ENCODE peak calls at places on chromosomes 13 and 19, in seven cellular contexts. Z is activated CD8-positive, alpha-beta T cell treated with anti-CD3 and anti-CD28 coated beads, Interleukin-2, amount 10 ng/mL, durations not matched to agents 7 days and 5 days; G is naive thymus-derived CD8-positive, alpha-beta T cell; R is T-helper 17 cell; T is AG08395; I is stimulated activated CD8-positive, alpha-beta memory T cell treated with anti-CD3 and anti-CD28 coated beads, Interleukin-7, amount 100 ng/mL, for 1 hour; L is T1000. H is an unnamed sample.

GRCh38 chr19:3366104-3366760 is at the start of gene NFIC:
- DNase-seq in G (no peak), R (no peak), Z (peak), L (peak), T (peak), I (no peak), H (no peak)

GRCh38 chr13:74575729-74576125 is 441.5 kb upstream of the KLF12 start:
- DNase-seq in L (no peak), Z (peak), R (peak), T (peak), I (no peak), G (peak), H (peak)

GRCh38 chr13:43132911-43133310 is 109.5 kb downstream of the DNAJC15 start:
- DNase-seq in L (no peak), Z (no peak), G (no peak), R (no peak), I (no peak), T (no peak), H (no peak)

GRCh38 chr13:45398862-45399261 is 19.3 kb downstream of the SLC25A30 start:
- DNase-seq in R (peak), L (no peak), I (peak), Z (peak), G (peak), T (no peak), H (no peak)

GRCh38 chr13:29140277-29140676 is 320.1 kb downstream of the MTUS2 start:
- DNase-seq in L (no peak), G (no peak), I (no peak), Z (no peak), T (no peak), R (no peak), H (no peak)

GRCh38 chr19:33194884-33195710 is 967 bp downstream of the LRP3 start:
- DNase-seq in I (no peak), R (no peak), L (no peak), T (peak), Z (no peak), G (no peak), H (no peak)

GRCh38 chr19:2385053-2385721 is 25.1 kb downstream of the TMPRSS9 start:
- DNase-seq in R (no peak), G (no peak), I (no peak), T (peak), Z (no peak), L (peak), H (peak)

GRCh38 chr19:36833430-36833829 is 4.8 kb downstream of the ZNF790 start:
- DNase-seq in G (no peak), R (no peak), I (no peak), T (no peak), Z (no peak), L (no peak), H (no peak)

GRCh38 chr19:11496391-11497163 is 9.1 kb downstream of the ZNF653 start:
- DNase-seq in I (no peak), Z (peak), T (peak), G (peak), L (no peak), R (peak), H (peak)

GRCh38 chr19:18650468-18651001 is 13.7 kb downstream of the KLHL26 start:
- DNase-seq in L (no peak), I (no peak), T (peak), Z (no peak), R (no peak), G (no peak), H (no peak)

GRCh38 chr13:41847216-41847615 is 113.7 kb downstream of the VWA8 start:
- DNase-seq in R (no peak), G (no peak), T (no peak), I (no peak), Z (no peak), L (no peak), H (no peak)

GRCh38 chr13:28545583-28546333 is 50.8 kb upstream of the FLT1 start:
- DNase-seq in R (no peak), L (no peak), Z (no peak), T (no peak), G (no peak), I (no peak), H (no peak)

GRCh38 chr19:7533925-7534480 is 1.5 kb upstream of the PNPLA6 start:
- DNase-seq in G (peak), L (peak), I (peak), R (peak), Z (peak), T (peak), H (peak)

GRCh38 chr13:49082653-49083536 is 107.2 kb downstream of the FNDC3A start:
- DNase-seq in T (peak), I (no peak), Z (no peak), L (no peak), G (no peak), R (no peak), H (no peak)

GRCh38 chr19:2569596-2570465 is 93.9 kb downstream of the GADD45B start:
- DNase-seq in Z (no peak), R (no peak), T (no peak), I (no peak), L (no peak), G (no peak), H (no peak)

GRCh38 chr19:18464646-18465045 is 26.7 kb upstream of the ISYNA1 start:
- DNase-seq in T (peak), G (no peak), R (no peak), L (no peak), I (no peak), Z (no peak), H (peak)

GRCh38 chr13:23668557-23668956 is 98.3 kb downstream of the TNFRSF19 start:
- DNase-seq in I (no peak), L (no peak), Z (no peak), R (no peak), G (no peak), T (peak), H (no peak)

GRCh38 chr13:26679411-26679810 is 81.2 kb downstream of the GPR12 start:
- DNase-seq in R (no peak), I (no peak), T (peak), G (no peak), Z (no peak), L (no peak), H (no peak)

GRCh38 chr13:41700790-41701310 is 243.5 kb downstream of the RGCC start:
- DNase-seq in T (peak), Z (no peak), G (no peak), L (no peak), R (no peak), I (no peak), H (no peak)

GRCh38 chr19:805161-805561 is 7.9 kb downstream of the PTBP1 start:
- DNase-seq in T (no peak), R (no peak), L (no peak), G (no peak), Z (no peak), I (no peak), H (no peak)

GRCh38 chr19:17103177-17103576 is 27.6 kb downstream of the MYO9B start:
- DNase-seq in L (no peak), I (no peak), R (no peak), Z (peak), G (peak), T (no peak), H (no peak)

GRCh38 chr13:111280666-111281577 is 39.5 kb upstream of the TEX29 start:
- DNase-seq in G (no peak), I (no peak), L (peak), Z (no peak), T (peak), R (no peak), H (no peak)

GRCh38 chr13:52001120-52001731 is 10.0 kb downstream of the ATP7B start:
- DNase-seq in G (peak), Z (no peak), I (no peak), T (peak), L (no peak), R (no peak), H (no peak)

GRCh38 chr13:22874839-22875238 is 305.9 kb upstream of the SGCG start:
- DNase-seq in I (no peak), T (no peak), G (no peak), R (no peak), L (no peak), Z (no peak), H (no peak)

GRCh38 chr13:94323746-94324408 is 155.6 kb downstream of the DCT start:
- DNase-seq in G (peak), I (no peak), Z (peak), R (peak), T (no peak), L (no peak), H (no peak)

GRCh38 chr19:55585658-55586339 is 5.2 kb upstream of the ZNF579 start:
- DNase-seq in R (no peak), L (peak), T (peak), Z (no peak), I (no peak), G (peak), H (peak)

GRCh38 chr13:111066544-111066943 is 48.6 kb upstream of the ARHGEF7 start:
- DNase-seq in R (no peak), T (no peak), I (no peak), Z (no peak), L (no peak), G (no peak), H (no peak)

GRCh38 chr19:1395194-1396018 is 5.9 kb downstream of the GAMT start:
- DNase-seq in R (no peak), G (no peak), I (no peak), Z (no peak), L (no peak), T (no peak), H (no peak)

GRCh38 chr19:43101950-43102349 is 19.4 kb upstream of the PSG2 start:
- DNase-seq in Z (no peak), T (no peak), L (no peak), G (no peak), I (no peak), R (no peak), H (no peak)

GRCh38 chr19:2474232-2475017 is 1.5 kb upstream of the GADD45B start:
- DNase-seq in L (peak), G (peak), I (peak), T (peak), Z (peak), R (peak), H (peak)

GRCh38 chr19:18878858-18879578 is 16.9 kb downstream of the CERS1 start:
- DNase-seq in T (no peak), L (no peak), Z (no peak), R (no peak), G (no peak), I (no peak), H (no peak)

GRCh38 chr19:15464394-15465385 is at the start of gene RASAL3:
- DNase-seq in T (no peak), R (peak), L (no peak), Z (peak), I (peak), G (peak), H (no peak)

GRCh38 chr13:106286811-106287210 is 248.7 kb downstream of the EFNB2 start:
- DNase-seq in L (no peak), Z (no peak), G (no peak), I (no peak), R (no peak), T (no peak), H (no peak)

GRCh38 chr13:44058586-44059238 is 179.0 kb downstream of the LACC1 start:
- DNase-seq in R (no peak), G (no peak), T (no peak), Z (no peak), I (no peak), L (no peak), H (no peak)

H was measured in SHP77 treated with DMSO at 0.1 percent for 48 hours.